ENCODE peak calls at places on chromosomes 16 and 17, in ten cellular contexts. B, Q, E, K, V, W, Y, A, F and S are unnamed samples.

GRCh38 chr17:29138184-29138955 is 41.8 kb downstream of the MYO18A start:
- DNase-seq in W (no peak), F (no peak), V (peak; percentile 57), K (no peak), E (no peak), Q (no peak), Y (peak; percentile 37), A (no peak), B (no peak), S (no peak)

GRCh38 chr17:41683441-41684007 is 5.2 kb upstream of the EIF1 start:
- DNase-seq in Y (no peak), A (no peak), K (no peak), Q (no peak), F (no peak), B (no peak), E (no peak), V (no peak), W (no peak), S (no peak)

GRCh38 chr17:20189322-20189721 is 180.2 kb downstream of the SPECC1 start:
- DNase-seq in W (no peak), Q (no peak), V (peak; percentile 67), A (no peak), Y (peak; percentile 87), B (no peak), K (no peak), E (no peak), F (no peak), S (no peak)

GRCh38 chr16:88478889-88479794 is 26.1 kb downstream of the ZFPM1 start:
- DNase-seq in A (no peak), V (no peak), F (no peak), K (no peak), Q (no peak), E (peak; percentile 29), Y (no peak), W (no peak), B (peak; percentile 86), S (no peak)

GRCh38 chr16:81495321-81496234 is 51.0 kb downstream of the CMIP start:
- DNase-seq in A (no peak), E (peak; percentile 35), V (no peak), B (peak; percentile 38), W (no peak), K (no peak), Q (peak; percentile 66), Y (no peak), F (peak; percentile 65), S (peak; percentile 66)

GRCh38 chr16:78684040-78684611 is 584.7 kb downstream of the WWOX start:
- DNase-seq in E (peak; percentile 28), Q (peak; percentile 65), K (peak; percentile 46), W (no peak), B (peak; percentile 34), F (peak; percentile 30), Y (peak; percentile 93), V (peak; percentile 77), A (peak; percentile 54), S (peak; percentile 89)

GRCh38 chr16:81488687-81489411 is 44.2 kb downstream of the CMIP start:
- DNase-seq in V (no peak), Q (no peak), K (no peak), A (no peak), W (no peak), F (no peak), Y (no peak), E (no peak), B (no peak), S (no peak)

GRCh38 chr17:72116692-72117469 is 3.9 kb upstream of the SOX9 start:
- DNase-seq in E (peak; percentile 30), F (peak; percentile 32), K (no peak), W (no peak), Q (no peak), B (peak; percentile 23), V (no peak), A (no peak), Y (peak; percentile 64), S (no peak)

GRCh38 chr16:68901910-68902309 is 58.6 kb downstream of the TANGO6 start:
- DNase-seq in V (peak; percentile 42), K (peak; percentile 13), W (no peak), A (no peak), Q (no peak), F (no peak), B (no peak), Y (peak; percentile 68), E (no peak), S (no peak)

GRCh38 chr16:4696172-4696904 is 3.0 kb downstream of the NUDT16L1 start:
- DNase-seq in Y (no peak), W (no peak), E (no peak), Q (peak; percentile 69), A (no peak), F (peak; percentile 32), V (no peak), B (no peak), K (no peak), S (peak; percentile 81)

GRCh38 chr17:64402469-64402868 is 11.8 kb upstream of the PECAM1 start:
- DNase-seq in A (no peak), W (no peak), Y (no peak), E (no peak), K (no peak), B (no peak), F (no peak), Q (no peak), V (no peak), S (no peak)

DNA sequence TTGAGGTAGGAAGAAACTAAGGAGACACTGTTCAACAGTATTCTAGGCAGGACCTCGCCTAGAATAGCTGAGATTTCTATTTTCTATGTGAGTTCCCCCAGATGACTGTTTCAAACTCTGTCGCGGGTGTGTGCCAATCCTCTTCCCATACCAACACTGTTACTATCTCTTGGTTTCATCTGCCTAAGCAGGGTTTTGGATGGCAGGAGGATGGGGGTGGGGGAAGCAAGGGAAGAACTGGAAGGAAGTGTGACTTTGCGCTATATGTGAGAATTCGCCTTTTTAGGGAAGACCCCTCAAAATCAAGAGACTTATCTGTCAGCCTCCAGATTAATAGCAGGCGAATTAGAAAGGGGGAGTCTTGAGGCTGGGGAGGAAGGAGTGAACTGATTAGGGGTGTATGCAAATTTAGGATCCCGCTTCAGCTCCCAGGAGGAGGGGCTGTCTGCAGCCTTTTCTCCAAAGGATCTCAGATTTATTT is 521 bp upstream of the G6PC3 start:
- DNase-seq in Q (no peak), F (no peak), A (no peak), Y (peak; percentile 6), K (peak; percentile 67), W (no peak), E (no peak), B (no peak), V (no peak), S (no peak)
- TF ChIP-seq CTCF in Q (no peak), F (no peak), A (no peak), Y (no peak), K (no peak), W (no peak), E (no peak), B (no peak), V (no peak), S (no peak)

DNA sequence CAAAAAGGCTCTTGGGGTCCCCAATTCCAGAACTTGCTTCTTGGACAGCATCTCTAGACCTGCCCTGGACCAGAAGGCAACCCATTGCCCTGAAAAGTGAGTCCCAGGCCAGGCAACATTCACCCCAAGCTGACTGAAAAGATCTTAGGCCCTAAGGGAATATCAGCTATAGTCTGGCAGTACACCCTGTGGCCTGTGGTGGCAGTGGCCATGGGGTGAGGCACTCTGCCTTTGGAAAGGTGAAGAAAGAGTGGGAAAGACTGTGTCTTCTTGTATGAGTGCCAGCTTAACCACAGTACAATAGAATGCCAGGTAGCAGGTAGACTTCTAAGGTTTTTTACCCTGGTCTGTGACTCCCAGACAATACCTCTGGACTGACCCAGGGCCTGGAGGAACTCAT is 564.5 kb downstream of the CDH8 start:
- DNase-seq in F (no peak), V (no peak), Y (no peak), K (no peak), W (no peak), E (no peak), A (no peak), B (no peak), Q (no peak), S (no peak)
- H3K27ac ChIP-seq in F (no peak overlapping the region), V (no peak overlapping the region), Y (no peak overlapping the region), K (no peak overlapping the region), W (no peak overlapping the region), E (no peak overlapping the region), A (no peak overlapping the region), B (no peak overlapping the region), Q (no peak overlapping the region), S (no peak overlapping the region)

GRCh38 chr16:8963010-8963824 is 489 bp downstream of the USP7 start:
- DNase-seq in K (no peak), A (no peak), B (no peak), W (no peak), Q (no peak), F (no peak), V (no peak), E (no peak), Y (peak; percentile 22), S (no peak)

GRCh38 chr16:8962393-8963009 is 1.2 kb downstream of the USP7 start:
- DNase-seq in B (peak; percentile 25), F (peak; percentile 56), A (no peak), Q (no peak), W (no peak), Y (no peak), E (peak; percentile 71), V (peak; percentile 8), K (no peak), S (no peak)

GRCh38 chr16:8961811-8962390 is 1.8 kb downstream of the USP7 start:
- DNase-seq in W (no peak), B (no peak), F (no peak), K (no peak), Y (peak; percentile 20), A (no peak), E (no peak), Q (no peak), V (peak; percentile 11), S (no peak)

GRCh38 chr16:8964462-8964861 is 756 bp upstream of the USP7 start:
- DNase-seq in A (no peak), Q (no peak), F (no peak), K (no peak), V (no peak), B (no peak), E (no peak), W (no peak), Y (no peak), S (no peak)

DNA sequence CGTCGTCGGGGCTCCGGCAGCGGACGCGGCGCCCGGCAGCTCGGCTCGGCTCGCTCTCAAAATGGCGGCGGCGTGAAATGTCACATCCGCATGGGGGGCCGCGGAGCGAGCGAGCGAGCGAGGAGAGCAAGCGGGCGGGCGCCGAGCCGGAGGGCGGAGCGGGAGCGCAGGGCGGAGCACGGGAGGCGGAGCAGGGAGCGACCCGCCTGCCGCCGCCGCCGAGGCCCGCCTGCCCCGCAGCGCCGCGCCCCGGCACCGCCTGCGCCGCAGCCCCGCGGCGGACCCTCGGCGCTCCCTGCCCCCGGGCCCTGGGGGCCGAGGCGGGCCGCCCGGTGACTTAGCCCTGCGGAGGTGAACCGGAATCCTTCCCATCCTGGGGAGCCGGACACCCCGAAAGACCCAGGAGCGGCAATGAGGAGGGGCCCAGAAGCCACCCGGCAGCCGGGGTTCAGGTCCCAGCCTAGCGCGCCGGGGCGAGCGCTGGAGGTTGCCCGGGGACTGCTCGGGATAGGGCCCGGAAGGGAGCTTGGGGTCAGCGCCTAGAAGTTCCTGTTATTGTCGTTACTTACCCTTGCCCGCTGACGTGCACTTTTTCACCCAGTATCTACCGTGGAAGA is at the start of gene USP7:
- DNase-seq in K (peak; percentile 90), B (peak; percentile 93), F (peak; percentile 93), Y (peak; percentile 88), E (peak; percentile 94), A (peak; percentile 94), W (peak; percentile 91), V (peak; percentile 84), Q (peak; percentile 95), S (peak; percentile 85)
- H3K4me3 ChIP-seq in K (peak within 1 kb of the TSS; percentile 92), B (peak within 1 kb of the TSS; percentile 10), F (peak within 1 kb of the TSS; percentile 71), Y (peak within 1 kb of the TSS; percentile 86), E (peak within 1 kb of the TSS; percentile 96), A (peak within 1 kb of the TSS; percentile 85), W (peak within 1 kb of the TSS; percentile 79), V (peak within 1 kb of the TSS; percentile 79), Q (peak within 1 kb of the TSS; percentile 85), S (peak within 1 kb of the TSS; percentile 73)

GRCh38 chr17:3732171-3732570 is 8.5 kb downstream of the HASPIN start:
- DNase-seq in E (peak; percentile 49), Y (no peak), V (no peak), F (no peak), B (no peak), K (peak; percentile 46), Q (no peak), A (no peak), W (no peak), S (no peak)
- TF ChIP-seq CTCF in E (no peak), Y (no peak), V (no peak), F (no peak), B (no peak), K (no peak), Q (no peak), A (peak; percentile 6), W (no peak), S (no peak)